ENCODE peak calls at places on chromosomes 6 and 20, in nine cellular contexts. Z, S, W, I, E, Y, F, D and T are unnamed samples.

GRCh38 chr6:73823046-73823735 is 127.2 kb downstream of the CD109 start:
- DNase-seq in W (no peak), D (no peak), E (no peak), Z (no peak), S (no peak), F (no peak), Y (no peak), I (no peak), T (no peak)

GRCh38 chr6:134925800-134926199 is 24.1 kb downstream of the ALDH8A1 start:
- DNase-seq in F (no peak), W (no peak), E (peak), Z (no peak), S (peak), I (no peak), D (no peak), Y (no peak), T (no peak)

GRCh38 chr6:125445054-125445453 is 143.3 kb upstream of the HDDC2 start:
- DNase-seq in Z (no peak), D (no peak), S (no peak), E (no peak), F (no peak), I (no peak), Y (no peak), W (no peak), T (no peak)

GRCh38 chr6:125738276-125738675 is 11.2 kb upstream of the HEY2 start:
- DNase-seq in S (no peak), Z (no peak), I (no peak), D (no peak), F (no peak), Y (no peak), E (no peak), W (no peak), T (no peak)

GRCh38 chr20:36303020-36303595 is 3.0 kb upstream of the DLGAP4 start:
- DNase-seq in I (no peak), E (no peak), F (no peak), D (no peak), Z (no peak), Y (no peak), S (no peak), W (no peak), T (no peak)

GRCh38 chr6:46296586-46296985 is 125.8 kb upstream of the ENPP5 start:
- DNase-seq in W (no peak), I (no peak), E (no peak), D (no peak), Z (no peak), Y (no peak), F (no peak), S (no peak), T (no peak)

GRCh38 chr6:106115231-106115630 is 29.1 kb downstream of the PRDM1 start:
- DNase-seq in E (no peak), Y (no peak), I (no peak), D (no peak), S (no peak), W (no peak), F (no peak), Z (no peak), T (no peak)

GRCh38 chr6:12288844-12289654 is 1.1 kb upstream of the EDN1 start:
- DNase-seq in Y (peak), Z (peak), W (peak), D (no peak), E (peak), F (no peak), I (peak), S (peak), T (peak)

GRCh38 chr6:28356666-28357020 is 6.9 kb downstream of the ZKSCAN3 start:
- DNase-seq in S (no peak), F (no peak), D (no peak), E (no peak), W (no peak), Z (no peak), Y (no peak), I (no peak), T (no peak)